ENCODE peak calls at places on chromosomes 13 and 19, in seven cellular contexts. M, J, Y, A, T, G and X are unnamed samples.
A peak's percentile ranks its signal among the peaks of the same experiment; 100 is the strongest.

GRCh38 chr13:43880451-43880850 is 747 bp downstream of the LACC1 start:
- DNase-seq in J (no peak), M (no peak), Y (no peak), A (no peak), G (no peak), T (no peak), X (no peak)

GRCh38 chr19:12666305-12667048 is at the start of the genes MAN2B1 and WDR83:
- DNase-seq in T (peak; percentile 34), J (peak; percentile 76), G (peak; percentile 42), M (peak; percentile 89), Y (peak; percentile 72), A (peak; percentile 91), X (peak; percentile 87)

GRCh38 chr13:76928456-76928855 is 19.9 kb upstream of the ACOD1 start:
- DNase-seq in Y (no peak), A (no peak), J (no peak), M (no peak), T (no peak), G (no peak), X (peak; percentile 53)

GRCh38 chr13:91661692-91662490 is 263.5 kb downstream of the GPC5 start:
- DNase-seq in Y (no peak), T (no peak), A (no peak), G (no peak), J (no peak), M (no peak), X (no peak)

GRCh38 chr13:86729206-86729605 is 930.0 kb upstream of the SLITRK6 start:
- DNase-seq in A (no peak), J (no peak), G (no peak), Y (no peak), T (no peak), M (no peak), X (no peak)

GRCh38 chr19:41409288-41409687 is 11.7 kb downstream of the BCKDHA start:
- DNase-seq in T (peak; percentile 29), J (peak; percentile 61), G (no peak), A (peak; percentile 52), Y (peak; percentile 25), M (no peak), X (peak; percentile 21)

GRCh38 chr13:73082471-73082870 is 23.7 kb downstream of the KLF5 start:
- DNase-seq in T (no peak), J (no peak), G (no peak), Y (no peak), M (no peak), A (no peak), X (no peak)

GRCh38 chr19:55432355-55432959 is 10.6 kb downstream of the SHISA7 start:
- DNase-seq in J (no peak), A (no peak), T (no peak), M (no peak), G (no peak), Y (no peak), X (no peak)

GRCh38 chr13:101649490-101650126 is 197.1 kb downstream of the ITGBL1 start:
- DNase-seq in M (no peak), J (no peak), A (no peak), Y (peak; percentile 59), T (peak; percentile 92), G (peak; percentile 79), X (peak; percentile 80)

GRCh38 chr19:47430041-47430802 is 10.9 kb upstream of the MEIS3 start:
- DNase-seq in J (no peak), M (no peak), Y (peak; percentile 38), T (peak; percentile 28), G (no peak), A (peak; percentile 33), X (peak; percentile 84)

GRCh38 chr19:38665950-38666661 is 18.7 kb downstream of the ACTN4 start:
- DNase-seq in M (peak; percentile 95), T (peak; percentile 64), A (peak; percentile 82), Y (no peak), G (no peak), J (peak; percentile 86), X (no peak)

GRCh38 chr13:64158910-64159309 is 2743.3 kb upstream of the PCDH20 start:
- DNase-seq in Y (peak; percentile 68), J (no peak), G (peak; percentile 63), T (peak; percentile 85), M (no peak), A (no peak), X (peak; percentile 37)

GRCh38 chr13:61927648-61928047 is 512.0 kb upstream of the PCDH20 start:
- DNase-seq in A (no peak), T (no peak), Y (no peak), G (no peak), M (no peak), J (no peak), X (no peak)

GRCh38 chr19:5334366-5334739 is 6.3 kb downstream of the PTPRS start:
- DNase-seq in G (no peak), Y (no peak), J (no peak), A (no peak), M (no peak), T (no peak), X (no peak)

GRCh38 chr19:5336195-5336965 is 4.2 kb downstream of the PTPRS start:
- DNase-seq in M (no peak), Y (no peak), A (no peak), T (no peak), J (no peak), G (no peak), X (peak; percentile 15)

GRCh38 chr19:5335101-5335500 is 5.5 kb downstream of the PTPRS start:
- DNase-seq in T (no peak), J (no peak), G (no peak), Y (no peak), M (no peak), A (no peak), X (no peak)

GRCh38 chr19:5337126-5337525 is 3.5 kb downstream of the PTPRS start:
- DNase-seq in A (no peak), J (no peak), M (no peak), Y (no peak), G (no peak), T (no peak), X (no peak)

GRCh38 chr19:5335593-5335992 is 5.0 kb downstream of the PTPRS start:
- DNase-seq in G (no peak), M (no peak), T (no peak), J (no peak), Y (no peak), A (no peak), X (no peak)
- TF ChIP-seq CTCF in G (no peak), M (no peak), T (no peak), J (no peak), Y (no peak), A (no peak), X (no peak)

DNA sequence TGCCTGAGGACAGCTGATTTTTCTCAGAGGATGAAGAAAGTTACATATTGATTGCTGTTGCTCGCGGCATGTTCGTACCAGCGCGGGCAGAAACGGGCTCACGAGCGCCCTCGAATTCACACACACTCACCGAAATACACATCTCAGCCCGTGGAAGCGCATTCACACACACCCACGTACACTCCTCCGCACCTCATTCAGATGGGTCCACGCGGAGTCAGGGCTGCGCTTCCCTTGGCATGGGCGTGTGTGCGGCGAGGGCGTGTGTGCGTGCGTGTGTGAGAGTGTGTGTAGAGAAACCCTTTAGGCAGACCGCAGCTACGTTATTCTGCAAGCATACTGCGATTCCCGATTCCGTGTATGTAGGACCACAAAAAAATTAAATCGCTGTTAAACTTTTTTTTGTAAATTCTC is 2.1 kb upstream of the PCDH17 start:
- DNase-seq in J (peak; percentile 11), A (no peak), M (peak; percentile 63), T (peak; percentile 3), Y (no peak), G (no peak), X (peak; percentile 4)
- H3K4me3 ChIP-seq in J (peak overlapping the region; percentile 70), A (peak overlapping the region; percentile 71), M (peak overlapping the region; percentile 59), T (peak overlapping the region; percentile 67), Y (peak overlapping the region; percentile 55), G (peak overlapping the region; percentile 66), X (peak overlapping the region; percentile 58)

GRCh38 chr19:35168261-35168660 is 13.7 kb downstream of the FXYD5 start:
- DNase-seq in Y (no peak), T (no peak), G (no peak), M (no peak), A (no peak), J (no peak), X (no peak)
- TF ChIP-seq CTCF in Y (no peak), T (no peak), G (no peak), M (no peak), A (no peak), J (no peak), X (no peak)

GRCh38 chr13:80591978-80592377 is 251.1 kb upstream of the SPRY2 start:
- DNase-seq in A (no peak), M (no peak), G (no peak), Y (no peak), J (no peak), T (no peak), X (no peak)
- H3K4me3 ChIP-seq in A (no peak overlapping the region), M (no peak overlapping the region), G (no peak overlapping the region), Y (no peak overlapping the region), J (no peak overlapping the region), T (no peak overlapping the region), X (no peak overlapping the region)

GRCh38 chr13:38763446-38764381 is 76.8 kb downstream of the FREM2 start:
- DNase-seq in M (no peak), J (no peak), T (peak; percentile 47), A (peak; percentile 70), G (peak; percentile 28), Y (peak; percentile 43), X (peak; percentile 3)
- TF ChIP-seq CTCF in M (peak; percentile 39), J (peak; percentile 62), T (peak; percentile 69), A (peak; percentile 77), G (peak; percentile 78), Y (peak; percentile 76), X (peak; percentile 55)